ENCODE peak calls at places on chromosomes 5 and 9, in four cellular contexts. V, S, F and P are unnamed samples.
A peak's percentile ranks its signal among the peaks of the same experiment; 100 is the strongest.

GRCh38 chr9:129746092-129746760 is 6.6 kb downstream of the PTGES start:
- DNase-seq in S (no peak), V (no peak), F (no peak), P (no peak)

GRCh38 chr5:82151622-82152021 is 126.5 kb downstream of the RPS23 start:
- DNase-seq in F (no peak), V (no peak), S (no peak), P (no peak)

GRCh38 chr9:3337515-3337914 is 188.3 kb downstream of the RFX3 start:
- DNase-seq in S (no peak), F (no peak), V (peak; percentile 16), P (no peak)

GRCh38 chr5:67235399-67236110 is 39.0 kb upstream of the CD180 start:
- DNase-seq in S (peak; percentile 92), F (no peak), V (no peak), P (no peak)

GRCh38 chr5:132510076-132510475 is 19.5 kb upstream of the IRF1 start:
- DNase-seq in F (no peak), V (no peak), S (no peak), P (no peak)

GRCh38 chr5:111530298-111530740 is 18.0 kb upstream of the STARD4 start:
- DNase-seq in V (peak; percentile 69), S (peak; percentile 15), F (peak; percentile 81), P (peak; percentile 86)

GRCh38 chr9:96219615-96220257 is 82.2 kb downstream of the HSD17B3 start:
- DNase-seq in V (peak; percentile 39), F (peak; percentile 77), S (no peak), P (peak; percentile 75)

GRCh38 chr5:72557576-72558336 is 50.5 kb upstream of the ZNF366 start:
- DNase-seq in F (no peak), S (no peak), V (no peak), P (no peak)

GRCh38 chr5:155943516-155944407 is 383.2 kb upstream of the SGCD start:
- DNase-seq in S (peak; percentile 31), F (no peak), V (peak; percentile 24), P (peak; percentile 61)
- TF ChIP-seq CTCF in S (peak; percentile 70), F (peak; percentile 62), V (peak; percentile 81), P (peak; percentile 67)

DNA sequence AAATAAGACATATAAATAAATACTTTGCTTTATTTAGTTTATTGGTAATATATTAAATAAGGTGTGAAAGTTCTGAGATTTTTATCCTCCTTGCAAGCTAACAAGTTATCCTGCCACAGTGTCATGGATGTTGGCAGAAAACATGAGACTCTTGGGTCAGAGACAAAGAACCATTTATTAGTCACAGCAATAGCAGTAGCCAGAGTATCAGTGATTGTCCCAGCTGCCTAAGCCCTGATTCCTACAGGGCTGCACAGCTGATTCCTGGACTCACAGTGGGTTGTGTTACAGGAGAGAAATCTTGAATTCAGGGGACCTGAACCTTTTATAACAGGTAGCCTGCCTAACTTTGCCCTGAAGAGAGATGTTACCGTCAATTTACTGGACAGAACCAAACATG is 304.5 kb upstream of the ZNF608 start:
- DNase-seq in F (no peak), V (no peak), S (no peak), P (no peak)
- H3K27ac ChIP-seq in F (no peak overlapping the region), V (no peak overlapping the region), S (no peak overlapping the region), P (no peak overlapping the region)

GRCh38 chr5:145449794-145450193 is 385.3 kb downstream of the PRELID2 start:
- DNase-seq in F (no peak), S (no peak), V (no peak), P (no peak)

GRCh38 chr5:145446412-145446811 is 388.7 kb downstream of the PRELID2 start:
- DNase-seq in V (no peak), F (no peak), S (no peak), P (no peak)

GRCh38 chr5:145441228-145441627 is 393.9 kb downstream of the PRELID2 start:
- DNase-seq in F (no peak), S (no peak), V (no peak), P (no peak)

GRCh38 chr5:145443366-145443765 is 391.8 kb downstream of the PRELID2 start:
- DNase-seq in V (no peak), F (no peak), S (no peak), P (no peak)

GRCh38 chr5:145445027-145445426 is 390.1 kb downstream of the PRELID2 start:
- DNase-seq in S (no peak), F (no peak), V (no peak), P (no peak)
- H3K27me3 ChIP-seq in S (no peaks in the 10 kb centered on the region), F (no peaks in the 10 kb centered on the region), V (no peaks in the 10 kb centered on the region), P (no peaks in the 10 kb centered on the region)

GRCh38 chr9:116163293-116164055 is 9.9 kb downstream of the PAPPA start:
- DNase-seq in F (no peak), S (peak; percentile 10), V (no peak), P (no peak)
- TF ChIP-seq CTCF in F (no peak), S (peak; percentile 46), V (peak; percentile 60), P (peak; percentile 33)

DNA sequence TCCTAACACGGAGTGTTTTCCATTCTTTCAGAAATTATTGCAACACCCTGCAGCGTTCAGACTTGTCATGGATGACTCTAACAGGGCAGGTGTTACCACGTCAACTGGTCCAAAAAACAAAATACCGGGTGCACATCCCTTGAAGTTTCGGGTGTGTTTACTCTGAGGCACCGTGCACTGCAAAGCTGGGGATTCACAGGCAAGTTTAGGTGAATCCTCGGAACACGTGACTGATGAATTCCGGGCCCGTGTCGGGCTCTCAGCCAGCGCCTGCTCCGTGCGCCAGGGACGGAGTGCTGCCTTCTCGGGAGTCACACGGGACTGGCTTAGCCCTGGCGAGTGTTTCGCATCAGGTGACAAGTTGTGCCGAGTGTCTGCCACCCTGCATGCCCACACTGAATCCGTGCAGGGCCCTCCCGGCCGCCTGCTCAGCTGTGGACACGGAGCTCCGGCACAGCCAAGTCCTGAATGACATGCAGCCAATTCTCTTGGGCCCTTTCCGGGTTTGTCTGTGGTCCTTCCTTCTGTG is 66.0 kb upstream of the IRX4 start:
- DNase-seq in V (peak; percentile 81), F (peak; percentile 77), S (no peak), P (peak; percentile 55)
- H3K27ac ChIP-seq in V (peak overlapping the region; percentile 92), F (peak overlapping the region; percentile 83), S (no peak overlapping the region), P (no peak overlapping the region)

DNA sequence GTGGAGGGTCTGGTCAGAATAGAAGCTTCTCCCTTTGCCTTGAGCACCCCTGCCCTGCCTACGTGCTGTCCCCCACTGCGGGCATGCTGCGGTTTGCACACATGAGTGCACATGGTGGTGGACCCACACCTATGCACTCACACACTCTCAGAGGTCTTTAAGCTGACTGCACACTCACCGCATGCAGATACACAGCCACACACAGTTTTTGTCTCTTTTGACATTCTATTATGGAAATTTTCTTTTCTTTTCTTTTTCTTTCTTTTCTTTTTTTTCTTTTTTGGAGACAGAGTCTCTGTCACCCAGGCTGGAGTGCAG is 585 bp upstream of the ARID3C start:
- DNase-seq in S (no peak), V (no peak), F (no peak), P (no peak)
- H3K27me3 ChIP-seq in S (peaks cover 4% of the 10 kb centered on the region), V (peaks cover 59% of the 10 kb centered on the region), F (peaks cover 26% of the 10 kb centered on the region), P (peaks cover 56% of the 10 kb centered on the region)